ENCODE peak calls at places on chromosomes 11 and 22, in eight cellular contexts. T, P, L, X, Y, H, C and R are unnamed samples.

GRCh38 chr22:27775087-27775697 is 26.4 kb downstream of the MN1 start:
- DNase-seq in T (no peak), P (no peak), L (no peak), X (no peak), Y (peak; percentile 43), H (peak; percentile 85), C (no peak), R (no peak)

GRCh38 chr11:2380396-2380795 is 3.3 kb downstream of the CD81 start:
- DNase-seq in T (no peak), P (no peak), L (no peak), X (no peak), Y (no peak), H (no peak), C (no peak), R (no peak)

GRCh38 chr11:35593143-35593542 is 25.1 kb upstream of the FJX1 start:
- DNase-seq in T (peak; percentile 3), P (no peak), L (no peak), X (no peak), Y (peak; percentile 91), H (peak; percentile 98), C (peak; percentile 55), R (no peak)

GRCh38 chr11:102386376-102386775 is 39.4 kb downstream of the BIRC2 start:
- DNase-seq in T (no peak), P (no peak), L (no peak), X (no peak), Y (no peak), H (no peak), C (no peak), R (no peak)

GRCh38 chr11:75383246-75383645 is 16.1 kb upstream of the RPS3 start:
- DNase-seq in T (peak; percentile 58), P (no peak), L (no peak), X (no peak), Y (no peak), H (no peak), C (no peak), R (peak; percentile 53)

GRCh38 chr22:35620624-35621245 is 3.6 kb upstream of the MB start:
- DNase-seq in T (peak; percentile 22), P (no peak), L (no peak), X (no peak), Y (peak; percentile 37), H (peak; percentile 40), C (no peak), R (no peak)

GRCh38 chr22:50739279-50739691 is 1.3 kb downstream of the ACR start:
- DNase-seq in T (no peak), P (peak; percentile 42), L (no peak), X (no peak), Y (no peak), H (no peak), C (no peak), R (no peak)

GRCh38 chr11:289706-290620 is 1.0 kb downstream of the PGGHG start:
- DNase-seq in T (no peak), P (no peak), L (no peak), X (peak; percentile 59), Y (no peak), H (no peak), C (no peak), R (peak; percentile 52)

GRCh38 chr22:46079093-46079860 is 71.0 kb upstream of the PPARA start:
- DNase-seq in T (no peak), P (no peak), L (no peak), X (no peak), Y (no peak), H (no peak), C (no peak), R (no peak)

GRCh38 chr11:71252782-71253730 is 679 bp upstream of the SHANK2 start:
- DNase-seq in T (peak; percentile 85), P (no peak), L (no peak), X (no peak), Y (peak; percentile 58), H (peak; percentile 64), C (no peak), R (no peak)

DNA sequence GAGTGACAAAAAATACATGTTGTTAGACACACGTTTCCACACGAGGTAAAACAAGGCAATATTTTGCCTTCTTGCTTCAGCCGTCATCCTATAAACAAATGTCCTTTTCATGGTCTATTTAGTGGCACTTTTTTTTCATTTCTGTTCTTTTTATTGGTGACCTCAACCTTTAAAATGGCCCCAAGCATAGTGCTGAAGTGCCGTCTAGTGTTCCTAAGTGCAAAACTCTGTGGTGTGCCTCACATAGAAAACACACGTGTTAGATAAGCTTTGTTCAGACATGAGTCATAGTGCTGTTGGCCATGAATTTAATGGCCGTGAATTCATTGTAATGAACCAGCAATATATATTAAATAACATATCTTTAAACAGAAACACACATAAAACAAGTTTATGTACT is 15.6 kb downstream of the OVCH2 start:
- DNase-seq in T (no peak), P (no peak), L (peak; percentile 51), X (no peak), Y (peak; percentile 62), H (peak; percentile 38), C (no peak), R (no peak)
- TF ChIP-seq CTCF in T (peak; percentile 48), P (peak; percentile 51), L (peak; percentile 39), X (no peak), Y (peak; percentile 14), H (no peak), C (no peak), R (no peak)

DNA sequence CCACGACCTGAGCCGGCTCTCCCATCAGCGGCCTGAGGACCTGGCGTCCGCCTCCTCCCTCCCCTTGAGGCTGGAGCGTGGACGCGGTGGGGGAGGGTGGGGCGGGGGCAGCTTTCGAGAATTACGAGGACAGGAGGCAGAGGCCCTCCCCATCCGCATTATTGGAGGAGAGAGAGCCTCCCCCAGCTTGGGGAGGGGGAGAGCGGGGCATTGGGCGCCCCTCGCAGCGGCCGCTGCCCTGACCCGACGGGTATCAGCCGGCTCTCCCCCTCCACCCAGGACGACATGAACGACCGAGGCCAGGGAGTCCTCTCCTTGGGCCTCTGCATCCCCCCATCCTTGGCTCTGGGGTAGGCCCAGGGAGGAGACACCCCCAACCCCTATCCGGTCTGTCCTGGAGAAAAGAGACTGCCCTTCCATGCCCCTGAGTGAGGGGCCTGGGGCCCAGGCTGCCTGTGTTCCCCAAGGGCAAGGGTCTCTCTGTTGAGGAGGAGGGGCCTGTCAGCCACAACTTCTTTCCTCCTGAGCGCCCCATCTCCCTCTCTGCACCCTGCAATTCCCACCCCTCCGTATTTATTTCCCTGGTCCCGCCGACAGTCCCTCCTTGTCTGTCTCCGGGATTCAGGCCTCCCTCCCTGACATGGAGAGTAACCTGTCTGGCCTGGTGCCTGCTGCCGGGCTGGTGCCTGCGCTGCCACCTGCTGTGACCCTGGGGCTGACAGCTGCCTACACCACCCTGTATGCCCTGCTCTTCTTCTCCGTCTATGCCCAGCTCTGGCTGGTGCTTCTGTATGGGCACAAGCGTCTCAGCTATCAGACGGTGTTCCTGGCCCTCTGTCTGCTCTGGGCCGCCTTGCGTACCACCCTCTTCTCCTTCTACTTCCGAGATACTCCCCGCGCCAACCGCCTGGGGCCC is 495 bp downstream of the GPR137 start:
- DNase-seq in T (no peak), P (no peak), L (peak; percentile 69), X (no peak), Y (no peak), H (no peak), C (no peak), R (peak; percentile 49)
- TF ChIP-seq CTCF in T (no peak), P (no peak), L (peak; percentile 60), X (peak; percentile 45), Y (no peak), H (no peak), C (no peak), R (peak; percentile 17)

DNA sequence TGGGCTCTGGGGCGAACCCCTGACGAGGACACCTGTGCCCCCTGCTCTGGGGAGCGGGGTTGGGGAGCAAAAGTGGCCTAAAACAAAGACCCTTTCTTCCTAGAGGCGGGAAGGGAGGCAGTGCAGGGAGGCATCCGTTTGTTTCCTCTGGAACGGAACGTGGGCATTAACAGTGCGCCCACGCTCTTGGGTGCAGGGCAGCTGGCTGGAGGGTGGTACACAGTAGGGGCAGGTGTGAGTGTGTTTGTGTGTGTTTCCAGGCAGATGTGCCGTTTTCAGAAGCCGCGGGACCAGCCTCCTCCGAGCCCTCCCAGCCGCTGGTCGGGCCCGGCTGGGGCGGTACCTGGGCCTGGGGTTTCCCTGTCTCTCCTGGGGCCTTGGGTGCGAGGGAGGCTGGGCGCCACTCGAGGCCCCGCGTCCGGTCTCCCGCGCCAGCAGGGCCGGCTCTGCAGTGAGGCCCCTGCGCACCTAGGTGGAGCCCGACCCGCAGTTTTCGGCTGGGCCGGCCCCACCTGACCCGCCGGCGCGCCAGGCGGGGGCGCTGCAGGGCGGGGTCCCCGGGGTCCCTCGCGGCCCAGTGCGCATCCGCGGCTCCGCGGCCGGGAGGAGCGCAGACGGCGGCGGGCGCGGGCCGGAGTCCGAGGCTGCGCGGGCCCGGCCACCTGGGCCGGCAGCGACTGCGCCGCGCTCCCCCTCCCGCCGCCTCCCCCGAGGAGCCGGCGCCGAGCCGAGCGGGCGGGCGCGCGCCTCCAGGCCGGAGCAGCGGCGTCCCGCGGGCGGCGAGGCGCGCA is 1252.7 kb downstream of the BRD1 start:
- DNase-seq in T (peak; percentile 66), P (peak; percentile 88), L (peak; percentile 70), X (no peak), Y (no peak), H (no peak), C (no peak), R (peak; percentile 50)
- TF ChIP-seq CTCF in T (peak; percentile 51), P (peak; percentile 74), L (peak; percentile 50), X (no peak), Y (no peak), H (no peak), C (no peak), R (peak; percentile 46)

GRCh38 chr22:19035474-19036228 is 86.6 kb downstream of the DGCR2 start:
- DNase-seq in T (peak; percentile 74), P (peak; percentile 68), L (no peak), X (no peak), Y (no peak), H (no peak), C (no peak), R (no peak)

GRCh38 chr22:19038164-19038546 is 84.1 kb downstream of the DGCR2 start:
- DNase-seq in T (no peak), P (peak; percentile 62), L (no peak), X (no peak), Y (no peak), H (no peak), C (no peak), R (no peak)

GRCh38 chr22:19037282-19038163 is 84.7 kb downstream of the DGCR2 start:
- DNase-seq in T (no peak), P (peak; percentile 65), L (no peak), X (no peak), Y (no peak), H (no peak), C (no peak), R (no peak)

GRCh38 chr22:19036229-19036522 is 86.0 kb downstream of the DGCR2 start:
- DNase-seq in T (no peak), P (no peak), L (no peak), X (no peak), Y (no peak), H (no peak), C (no peak), R (no peak)

GRCh38 chr22:19036523-19037273 is 85.5 kb downstream of the DGCR2 start:
- DNase-seq in T (peak; percentile 55), P (peak; percentile 61), L (no peak), X (no peak), Y (peak; percentile 13), H (no peak), C (no peak), R (no peak)
- TF ChIP-seq CTCF in T (peak; percentile 46), P (no peak), L (no peak), X (no peak), Y (peak; percentile 4), H (peak; percentile 3), C (peak; percentile 17), R (no peak)